ENCODE peak calls at places on chromosome 7, in four cellular contexts. K, C, R and P are unnamed samples.

GRCh38 chr7:81482600-81483186 is 287.2 kb downstream of the HGF start:
- DNase-seq in K (no peak), R (no peak), C (peak; percentile 65), P (no peak)

GRCh38 chr7:134315679-134316538 is 821 bp downstream of the SLC35B4 start:
- DNase-seq in C (peak; percentile 16), R (no peak), K (no peak), P (no peak)

GRCh38 chr7:33716581-33717477 is 188.5 kb upstream of the BMPER start:
- DNase-seq in K (peak; percentile 63), C (peak; percentile 66), R (no peak), P (no peak)

GRCh38 chr7:132398253-132398913 is 177.9 kb downstream of the PLXNA4 start:
- DNase-seq in R (no peak), K (no peak), C (no peak), P (no peak)

GRCh38 chr7:104923010-104923421 is 91.0 kb upstream of the KMT2E start:
- DNase-seq in C (peak; percentile 88), K (no peak), R (peak; percentile 41), P (peak; percentile 74)

GRCh38 chr7:112990619-112991018 is 96.0 kb downstream of the GPR85 start:
- DNase-seq in R (no peak), C (peak; percentile 67), K (no peak), P (no peak)

GRCh38 chr7:151592868-151593486 is 73.3 kb upstream of the RHEB start:
- DNase-seq in R (no peak), C (peak; percentile 96), K (peak; percentile 67), P (no peak)

GRCh38 chr7:35681630-35682029 is 13.3 kb downstream of the HERPUD2 start:
- DNase-seq in K (no peak), R (no peak), C (no peak), P (no peak)

GRCh38 chr7:158705234-158705890 is 758 bp upstream of the NCAPG2 start:
- DNase-seq in C (no peak), K (no peak), R (no peak), P (no peak)

GRCh38 chr7:135940077-135941075 is 36.8 kb downstream of the MTPN start:
- DNase-seq in C (no peak), R (no peak), K (no peak), P (no peak)

GRCh38 chr7:92808006-92808405 is 28.4 kb downstream of the CDK6 start:
- DNase-seq in K (no peak), R (no peak), C (peak; percentile 47), P (no peak)

GRCh38 chr7:100099452-100099851 is 1.7 kb downstream of the MCM7 start:
- DNase-seq in C (no peak), K (no peak), R (no peak), P (no peak)

GRCh38 chr7:1560620-1561031 is 4.6 kb upstream of the TMEM184A start:
- DNase-seq in K (no peak), C (no peak), R (no peak), P (no peak)

GRCh38 chr7:134444961-134445315 is 14.0 kb downstream of the AKR1B1 start:
- DNase-seq in R (no peak), K (peak; percentile 58), C (no peak), P (no peak)

GRCh38 chr7:19932549-19933249 is 159.3 kb upstream of the TMEM196 start:
- DNase-seq in K (no peak), C (no peak), R (no peak), P (no peak)

GRCh38 chr7:105337529-105337928 is 51.2 kb downstream of the SRPK2 start:
- DNase-seq in K (no peak), C (no peak), R (no peak), P (no peak)

GRCh38 chr7:101934618-101935017 is 117.2 kb downstream of the CUX1 start:
- DNase-seq in K (no peak), R (no peak), C (no peak), P (no peak)

GRCh38 chr7:129652914-129653313 is 41.4 kb downstream of the NRF1 start:
- DNase-seq in C (no peak), K (no peak), R (no peak), P (no peak)

GRCh38 chr7:50335795-50336754 is 31.6 kb downstream of the IKZF1 start:
- DNase-seq in C (no peak), K (no peak), R (no peak), P (no peak)

GRCh38 chr7:154953006-154953684 is 49.8 kb downstream of the PAXIP1 start:
- DNase-seq in K (peak; percentile 64), C (peak; percentile 29), R (peak; percentile 71), P (peak; percentile 80)

GRCh38 chr7:158315881-158316280 is 271.7 kb downstream of the PTPRN2 start:
- DNase-seq in K (no peak), R (no peak), C (no peak), P (peak; percentile 16)

GRCh38 chr7:101258243-101258731 is 13.4 kb upstream of the FIS1 start:
- DNase-seq in K (no peak), R (no peak), C (no peak), P (no peak)

GRCh38 chr7:158030566-158030965 is 557.1 kb downstream of the PTPRN2 start:
- DNase-seq in C (no peak), R (no peak), K (no peak), P (no peak)

GRCh38 chr7:27822245-27822644 is 82.3 kb downstream of the TAX1BP1 start:
- DNase-seq in R (no peak), K (no peak), C (no peak), P (no peak)

DNA sequence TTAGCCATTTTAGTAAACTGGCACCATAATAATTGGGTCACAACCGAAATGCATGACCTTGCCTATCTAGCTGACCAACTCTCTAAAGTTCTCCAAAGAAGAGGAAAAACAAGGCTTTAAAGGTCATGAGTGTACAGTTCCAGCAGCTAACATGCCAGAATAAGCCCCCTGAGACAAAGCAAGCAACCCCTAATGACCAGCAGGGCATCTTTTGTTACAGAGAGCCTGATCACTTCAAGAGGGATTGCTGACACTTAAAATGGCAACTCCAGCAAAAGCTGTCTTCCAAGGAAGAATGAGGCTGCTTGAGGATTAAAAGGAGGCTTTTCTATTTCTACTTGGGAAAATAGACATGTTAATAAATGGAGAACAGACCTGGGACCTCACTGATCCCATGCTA is 213.6 kb downstream of the CDC14C start:
- DNase-seq in C (no peak), R (no peak), K (no peak), P (no peak)
- H3K4ac ChIP-seq in C (no peak overlapping the region), R (no peak overlapping the region), K (no peak overlapping the region), P (no peak overlapping the region)

DNA sequence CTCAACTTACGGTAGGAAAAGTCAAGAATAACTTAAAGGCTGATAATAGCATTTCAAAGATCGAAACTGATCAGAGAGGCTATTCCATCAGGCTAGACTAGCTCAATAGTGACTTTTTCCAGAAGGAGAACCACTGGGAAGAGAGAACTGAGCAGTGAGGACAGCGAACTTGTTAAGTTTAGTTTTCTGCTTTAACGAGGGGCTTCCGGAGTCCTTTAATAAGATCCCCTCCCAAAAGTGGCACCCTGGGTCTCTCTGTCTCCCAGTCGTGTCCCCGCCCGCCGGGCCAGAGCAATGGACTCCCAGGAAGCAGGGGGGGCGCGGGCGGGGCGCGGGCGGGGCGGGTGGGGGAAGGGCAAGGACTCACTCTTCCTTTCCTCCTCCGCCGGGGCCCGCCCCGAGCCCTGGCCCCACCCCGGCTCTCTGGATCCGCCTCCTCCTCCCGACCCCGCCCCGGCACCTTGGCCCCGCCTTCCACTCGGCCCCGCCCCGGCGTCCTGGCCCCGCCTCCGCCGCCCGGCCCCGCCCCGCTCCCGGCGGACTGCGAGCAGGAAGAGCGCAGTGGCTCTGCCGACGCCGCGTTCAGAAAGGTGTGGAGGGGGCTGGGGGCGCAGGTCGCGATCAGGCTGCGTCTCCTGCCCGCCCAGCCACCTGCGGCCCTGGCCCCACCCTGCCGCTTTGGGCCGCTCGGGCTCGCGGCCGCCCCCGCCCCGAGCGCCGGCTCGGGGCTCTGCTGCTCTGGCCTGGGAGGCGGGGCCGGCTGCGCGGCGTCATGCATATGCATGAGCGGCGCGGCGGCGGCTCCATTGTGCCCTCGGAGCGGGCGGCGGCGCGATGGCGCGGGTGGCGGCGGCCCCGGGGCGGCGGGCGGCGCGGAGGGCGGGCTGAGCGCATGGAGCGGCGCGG is at the start of gene ZMIZ2:
- DNase-seq in K (peak; percentile 82), C (peak; percentile 76), R (peak; percentile 38), P (peak; percentile 91)
- H3K4ac ChIP-seq in K (peak within 1 kb of the TSS; percentile 91), C (peak within 1 kb of the TSS; percentile 92), R (no peak within 1 kb of the TSS), P (no peak within 1 kb of the TSS)

GRCh38 chr7:4779118-4779517 is 3.7 kb downstream of the AP5Z1 start:
- DNase-seq in K (no peak), C (no peak), R (no peak), P (no peak)

GRCh38 chr7:4774804-4775280 is 581 bp upstream of the AP5Z1 start:
- DNase-seq in R (no peak), K (peak; percentile 60), C (peak; percentile 75), P (no peak)

GRCh38 chr7:4774007-4774406 is 1.4 kb upstream of the AP5Z1 start:
- DNase-seq in K (no peak), C (no peak), R (no peak), P (no peak)

GRCh38 chr7:4775281-4776159 is at the start of gene AP5Z1:
- DNase-seq in K (peak; percentile 94), C (peak; percentile 96), R (peak; percentile 82), P (peak; percentile 96)

GRCh38 chr7:4776160-4776623 is 769 bp downstream of the AP5Z1 start:
- DNase-seq in K (no peak), R (no peak), C (no peak), P (no peak)
- H3K4ac ChIP-seq in K (peak overlapping the region; percentile 92), R (no peak overlapping the region), C (peak overlapping the region; percentile 58), P (no peak overlapping the region)

GRCh38 chr7:41319601-41320000 is 383.3 kb downstream of the INHBA start:
- DNase-seq in C (no peak), K (no peak), R (no peak), P (no peak)

GRCh38 chr7:41312235-41312634 is 390.7 kb downstream of the INHBA start:
- DNase-seq in C (no peak), K (no peak), R (no peak), P (no peak)

GRCh38 chr7:41316410-41316809 is 386.5 kb downstream of the INHBA start:
- DNase-seq in K (no peak), C (peak; percentile 47), R (no peak), P (no peak)

GRCh38 chr7:41313171-41313570 is 389.7 kb downstream of the INHBA start:
- DNase-seq in R (no peak), C (peak; percentile 45), K (no peak), P (no peak)

GRCh38 chr7:41315764-41316163 is 387.1 kb downstream of the INHBA start:
- DNase-seq in R (no peak), K (no peak), C (no peak), P (peak; percentile 62)
- H3K4ac ChIP-seq in R (no peak overlapping the region), K (no peak overlapping the region), C (no peak overlapping the region), P (no peak overlapping the region)

GRCh38 chr7:36961097-36961496 is 236.8 kb upstream of the AOAH start:
- DNase-seq in C (no peak), R (no peak), K (no peak), P (no peak)

GRCh38 chr7:36961691-36962090 is 237.4 kb upstream of the AOAH start:
- DNase-seq in R (no peak), C (no peak), K (no peak), P (no peak)

GRCh38 chr7:36960105-36960504 is 235.8 kb upstream of the AOAH start:
- DNase-seq in C (no peak), R (no peak), K (no peak), P (no peak)

GRCh38 chr7:36964297-36964696 is 240.0 kb upstream of the AOAH start:
- DNase-seq in K (no peak), R (no peak), C (no peak), P (no peak)

GRCh38 chr7:36962367-36962766 is 238.1 kb upstream of the AOAH start:
- DNase-seq in K (peak; percentile 30), C (no peak), R (no peak), P (no peak)
- H3K4ac ChIP-seq in K (no peak overlapping the region), C (no peak overlapping the region), R (no peak overlapping the region), P (no peak overlapping the region)